ENCODE peak calls at places on chromosomes 4 and X, in ten cellular contexts. W is naive B cell; P is GM18507; Q is nephron progenitor cell; M is stimulated activated CD8-positive, alpha-beta memory T cell treated with anti-CD3 and anti-CD28 coated beads, Interleukin-7, amount 100 ng/mL, for 24 hours; D is heart left ventricle; R is PC-3; L is NCI-H2081; U is H7; H is spleen. J is an unnamed sample.

GRCh38 chr4:101160792-101161592 is 186.3 kb downstream of the PPP3CA start:
- DNase-seq in R (peak), P (no peak), H (no peak), Q (no peak), U (no peak), W (no peak), D (no peak), L (no peak), M (no peak), J (no peak)

GRCh38 chrX:68571292-68572256 is 72.7 kb downstream of the YIPF6 start:
- DNase-seq in L (no peak), W (no peak), H (no peak), U (no peak), M (no peak), P (no peak), R (peak), D (no peak), Q (no peak), J (peak)

GRCh38 chr4:168880811-168881595 is 129.1 kb downstream of the CBR4 start:
- DNase-seq in P (no peak), L (no peak), D (no peak), U (no peak), H (no peak), W (peak), Q (no peak), M (no peak), R (no peak), J (no peak)

GRCh38 chr4:40909363-40909876 is 159.7 kb downstream of the NSUN7 start:
- DNase-seq in P (no peak), H (no peak), D (no peak), L (peak), U (no peak), R (peak), Q (no peak), M (no peak), W (no peak), J (no peak)

GRCh38 chr4:52028970-52029369 is 8.8 kb upstream of the LRRC66 start:
- DNase-seq in P (no peak), M (no peak), D (no peak), R (peak), Q (no peak), H (no peak), U (no peak), W (no peak), L (no peak), J (peak)

GRCh38 chr4:26402458-26402857 is 81.6 kb downstream of the RBPJ start:
- DNase-seq in Q (no peak), W (no peak), M (no peak), U (no peak), L (no peak), D (no peak), H (no peak), P (no peak), R (no peak), J (no peak)

GRCh38 chr4:53476232-53477037 is 99.0 kb downstream of the FIP1L1 start:
- DNase-seq in P (no peak), Q (no peak), H (no peak), M (no peak), D (peak), W (no peak), U (no peak), R (peak), L (no peak), J (peak)

GRCh38 chr4:67915400-67915966 is 31.7 kb upstream of the TMPRSS11D start:
- DNase-seq in Q (no peak), M (no peak), U (no peak), D (no peak), P (no peak), L (no peak), R (no peak), H (no peak), W (no peak), J (no peak)

GRCh38 chr4:168797176-168797575 is 212.9 kb downstream of the CBR4 start:
- DNase-seq in P (no peak), W (no peak), M (no peak), Q (no peak), U (no peak), D (no peak), L (no peak), H (no peak), R (peak), J (no peak)

GRCh38 chrX:135516376-135516775 is 4.1 kb upstream of the INTS6L start:
- DNase-seq in P (no peak), R (no peak), W (no peak), U (peak), M (no peak), H (no peak), D (no peak), L (no peak), Q (no peak), J (no peak)